ENCODE peak calls at places on chromosomes 6 and 20, in four cellular contexts. A, M, O and T are unnamed samples.

GRCh38 chr6:123316733-123317323 is 319.9 kb downstream of the TRDN start:
- DNase-seq in O (no peak), M (no peak), A (no peak), T (no peak)

GRCh38 chr6:132813173-132813856 is 1.1 kb upstream of the RPS12 start:
- DNase-seq in O (no peak), M (peak), A (peak), T (peak)

GRCh38 chr6:79421707-79422484 is 115.3 kb downstream of the LCA5 start:
- DNase-seq in A (no peak), M (peak), O (no peak), T (no peak)

GRCh38 chr6:14671261-14671681 is 553.7 kb downstream of the CD83 start:
- DNase-seq in O (no peak), A (no peak), M (peak), T (peak)

GRCh38 chr6:104700371-104701185 is 159.1 kb downstream of the HACE1 start:
- DNase-seq in M (no peak), O (no peak), A (no peak), T (no peak)

GRCh38 chr6:152371775-152372174 is 265.4 kb downstream of the SYNE1 start:
- DNase-seq in M (no peak), A (no peak), O (no peak), T (no peak)

GRCh38 chr20:15702161-15702560 is 871.1 kb downstream of the KIF16B start:
- DNase-seq in A (no peak), M (no peak), O (no peak), T (no peak)

GRCh38 chr6:3919130-3919628 is 70.0 kb downstream of the FAM50B start:
- DNase-seq in A (no peak), M (no peak), O (peak), T (no peak)

GRCh38 chr20:44800398-44801046 is 9.8 kb downstream of the RIMS4 start:
- DNase-seq in O (no peak), M (no peak), A (no peak), T (no peak)

DNA sequence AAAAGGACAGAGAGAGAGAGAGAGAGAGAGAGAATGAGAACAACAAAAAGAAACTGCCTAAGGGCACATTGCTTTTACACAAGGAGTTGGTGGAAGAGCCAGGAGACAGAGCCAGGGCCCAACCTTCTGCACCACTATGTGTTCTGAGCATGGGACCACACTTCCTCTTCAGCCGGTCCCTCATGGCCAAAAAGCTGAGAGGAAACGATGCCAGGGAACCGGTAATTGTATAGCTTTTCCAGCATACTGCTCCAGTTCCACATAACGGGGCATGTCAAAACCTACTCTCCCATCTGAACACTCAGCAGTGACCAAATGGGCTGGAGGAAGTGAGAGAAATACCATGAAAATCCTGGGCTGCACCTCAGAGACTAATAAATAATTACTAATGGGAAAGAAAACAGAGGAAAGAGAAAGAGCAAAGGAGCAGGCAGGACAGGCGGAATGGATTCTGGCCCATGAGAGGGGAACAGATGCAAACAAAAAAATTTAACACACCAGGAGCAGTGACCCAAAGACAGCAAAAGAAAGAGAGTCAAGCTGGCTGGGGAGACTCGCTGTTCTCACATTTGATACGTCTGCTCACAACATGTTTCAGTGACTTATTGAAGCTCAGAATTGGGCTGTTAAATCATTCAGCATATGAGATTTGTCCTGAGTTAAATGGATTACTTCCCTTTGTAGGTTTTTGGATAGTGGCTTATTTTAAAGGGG is 52.0 kb upstream of the BMP2 start:
- DNase-seq in O (no peak), M (peak), A (no peak), T (peak)
- H3K27ac ChIP-seq in O (no peak), M (no peak), A (no peak), T (no peak)

DNA sequence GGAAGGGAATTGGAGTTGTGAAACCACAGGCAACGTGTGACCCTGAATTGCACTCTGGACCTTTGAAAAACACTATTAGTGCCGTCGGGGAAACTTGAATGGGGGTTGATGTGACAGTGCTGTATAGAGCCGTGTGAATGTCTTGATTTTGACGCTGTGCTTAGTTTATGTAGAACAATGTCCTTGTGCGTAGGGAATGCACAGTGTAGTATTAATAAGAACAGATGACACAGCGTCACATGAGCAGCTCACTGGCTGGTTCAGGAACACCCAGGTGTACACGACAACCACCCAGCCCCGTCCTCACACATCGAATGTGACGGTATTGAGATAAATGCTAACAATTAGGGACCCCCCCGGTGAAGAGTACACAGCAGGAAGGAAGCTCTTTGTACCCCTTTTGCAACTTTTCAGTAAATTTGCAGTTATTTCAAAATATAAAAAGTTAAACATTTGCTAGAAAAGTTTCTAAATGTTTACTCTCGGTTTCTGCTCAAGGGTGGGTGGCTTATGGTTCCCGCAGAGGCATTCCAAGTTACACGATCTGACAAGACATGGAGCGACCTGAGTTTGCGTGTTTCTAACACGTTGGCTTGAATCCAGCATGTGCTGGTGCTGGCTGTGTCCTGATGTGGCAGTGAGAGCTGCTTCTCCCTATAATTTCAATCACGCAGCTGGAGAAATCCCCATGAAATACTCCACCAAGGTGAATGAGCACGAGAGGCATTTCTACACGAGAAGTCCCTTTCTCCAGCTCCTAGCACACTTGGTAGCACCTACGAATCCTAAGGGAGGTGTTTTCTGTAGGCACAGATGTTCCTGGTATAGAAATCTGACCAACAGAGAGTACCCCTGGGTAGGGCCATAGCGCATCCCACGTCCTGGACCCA is 208.0 kb upstream of the EXOC2 start:
- DNase-seq in O (no peak), M (no peak), A (peak), T (no peak)
- TF ChIP-seq POLR2A in O (no peak), M (no peak), A (peak), T (no peak)

DNA sequence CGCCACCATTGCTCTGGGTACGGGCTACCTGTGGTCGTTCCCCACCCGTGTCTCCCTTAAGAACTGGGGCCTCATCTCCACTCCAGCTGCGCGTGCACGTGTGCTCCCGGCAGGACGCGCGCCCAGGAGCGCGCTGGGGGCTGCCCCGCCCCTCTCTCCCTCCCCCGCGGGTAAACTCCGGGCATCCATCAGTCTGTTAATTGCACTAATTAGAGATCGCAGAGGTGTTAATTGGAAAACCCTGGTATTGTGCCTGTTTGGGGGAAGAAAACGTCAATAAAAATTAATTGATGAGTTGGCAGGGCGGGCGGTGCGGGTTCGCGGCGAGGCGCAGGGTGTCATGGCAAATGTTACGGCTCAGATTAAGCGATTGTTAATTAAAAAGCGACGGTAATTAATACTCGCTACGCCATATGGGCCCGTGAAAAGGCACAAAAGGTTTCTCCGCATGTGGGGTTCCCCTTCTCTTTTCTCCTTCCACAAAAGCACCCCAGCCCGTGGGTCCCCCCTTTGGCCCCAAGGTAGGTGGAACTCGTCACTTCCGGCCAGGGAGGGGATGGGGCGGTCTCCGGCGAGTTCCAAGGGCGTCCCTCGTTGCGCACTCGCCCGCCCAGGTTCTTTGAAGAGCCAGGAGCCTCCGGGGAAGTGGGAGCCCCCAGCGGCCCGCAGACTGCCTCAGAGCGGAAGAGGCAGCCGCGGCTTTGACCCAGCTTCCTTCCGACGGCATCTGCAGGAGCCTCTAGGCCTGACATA is 14.4 kb downstream of the FOXP4 start:
- DNase-seq in M (peak), A (peak), O (no peak), T (peak)
- H3K4me3 ChIP-seq in M (peak), A (peak), O (peak), T (peak)

GRCh38 chr6:87941556-87942358 is 105.9 kb upstream of the SPACA1 start:
- DNase-seq in A (no peak), O (no peak), M (no peak), T (no peak)

GRCh38 chr6:87945181-87945580 is 102.5 kb upstream of the SPACA1 start:
- DNase-seq in O (no peak), A (no peak), M (no peak), T (no peak)

GRCh38 chr6:87943191-87943590 is 104.5 kb upstream of the SPACA1 start:
- DNase-seq in M (no peak), O (no peak), A (no peak), T (no peak)

GRCh38 chr6:87945966-87946365 is 101.7 kb upstream of the SPACA1 start:
- DNase-seq in M (no peak), O (peak), A (no peak), T (no peak)

DNA sequence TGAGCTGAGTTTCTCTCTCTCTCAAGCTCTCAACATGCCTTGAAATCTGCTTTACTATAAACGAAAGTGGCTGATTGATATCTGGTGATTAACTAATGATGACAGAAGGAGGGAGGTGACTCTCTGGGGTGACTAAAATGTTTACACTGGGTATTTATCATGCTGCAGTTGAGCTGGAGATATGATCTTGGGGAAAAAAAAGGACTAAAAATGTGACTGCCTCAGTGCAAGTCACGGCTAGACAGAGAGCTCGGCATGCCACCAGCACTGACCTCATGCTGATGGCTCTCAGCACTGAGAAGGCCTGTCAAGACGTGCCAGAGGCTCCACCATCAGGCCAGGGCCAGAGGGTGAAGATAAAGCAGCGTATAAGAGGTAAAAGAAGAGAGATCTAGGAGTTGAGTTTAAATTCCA is 103.1 kb upstream of the SPACA1 start:
- DNase-seq in M (peak), A (no peak), O (peak), T (no peak)
- H3K27ac ChIP-seq in M (no peak), A (no peak), O (peak), T (no peak)

GRCh38 chr6:20401403-20402180 is at the start of gene E2F3:
- DNase-seq in A (peak), M (peak), O (peak), T (peak)

GRCh38 chr6:20403766-20404640 is 2.3 kb downstream of the E2F3 start:
- DNase-seq in O (no peak), A (no peak), M (peak), T (no peak)

GRCh38 chr6:20402181-20403079 is 751 bp downstream of the E2F3 start:
- DNase-seq in O (no peak), M (peak), A (peak), T (peak)

GRCh38 chr6:20404641-20405032 is 3.0 kb downstream of the E2F3 start:
- DNase-seq in O (no peak), A (peak), M (peak), T (no peak)

DNA sequence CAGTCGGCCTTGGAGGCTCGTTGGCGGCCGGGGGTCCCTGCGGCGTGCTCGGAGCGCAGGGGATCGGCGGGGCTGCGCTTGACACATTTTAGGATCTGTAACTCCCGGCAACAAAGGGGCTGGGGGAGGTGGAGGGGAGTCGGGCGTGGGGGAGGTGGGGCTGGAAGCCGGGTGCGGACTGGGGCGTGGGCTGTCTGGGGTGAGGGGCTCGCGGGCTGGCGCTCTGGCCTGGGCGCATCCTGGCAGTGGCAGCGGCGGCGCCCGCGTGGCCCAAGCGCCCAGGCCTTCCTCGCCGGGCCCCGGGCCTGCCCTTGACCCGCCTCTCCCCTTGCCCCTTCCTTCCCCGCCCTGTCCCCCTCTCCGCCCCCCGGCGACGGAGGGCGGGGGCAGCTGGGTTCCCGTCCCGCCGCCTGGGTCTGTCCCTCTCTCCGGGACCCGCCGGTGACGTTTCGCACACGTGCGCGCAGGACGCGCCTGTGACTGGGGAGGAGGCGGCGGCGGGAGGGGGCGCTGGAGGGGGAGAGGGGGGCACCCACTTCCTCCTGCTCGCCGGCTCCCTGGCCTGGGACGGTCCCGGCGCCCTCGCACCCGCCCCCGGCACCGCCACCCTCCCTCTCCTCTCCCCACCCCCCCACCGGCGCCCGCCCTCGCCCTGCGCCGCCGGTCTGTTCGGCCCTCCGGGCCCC is 1.5 kb downstream of the E2F3 start:
- DNase-seq in O (peak), M (peak), A (peak), T (peak)
- TF ChIP-seq POLR2A in O (no peak), M (no peak), A (peak), T (peak)

DNA sequence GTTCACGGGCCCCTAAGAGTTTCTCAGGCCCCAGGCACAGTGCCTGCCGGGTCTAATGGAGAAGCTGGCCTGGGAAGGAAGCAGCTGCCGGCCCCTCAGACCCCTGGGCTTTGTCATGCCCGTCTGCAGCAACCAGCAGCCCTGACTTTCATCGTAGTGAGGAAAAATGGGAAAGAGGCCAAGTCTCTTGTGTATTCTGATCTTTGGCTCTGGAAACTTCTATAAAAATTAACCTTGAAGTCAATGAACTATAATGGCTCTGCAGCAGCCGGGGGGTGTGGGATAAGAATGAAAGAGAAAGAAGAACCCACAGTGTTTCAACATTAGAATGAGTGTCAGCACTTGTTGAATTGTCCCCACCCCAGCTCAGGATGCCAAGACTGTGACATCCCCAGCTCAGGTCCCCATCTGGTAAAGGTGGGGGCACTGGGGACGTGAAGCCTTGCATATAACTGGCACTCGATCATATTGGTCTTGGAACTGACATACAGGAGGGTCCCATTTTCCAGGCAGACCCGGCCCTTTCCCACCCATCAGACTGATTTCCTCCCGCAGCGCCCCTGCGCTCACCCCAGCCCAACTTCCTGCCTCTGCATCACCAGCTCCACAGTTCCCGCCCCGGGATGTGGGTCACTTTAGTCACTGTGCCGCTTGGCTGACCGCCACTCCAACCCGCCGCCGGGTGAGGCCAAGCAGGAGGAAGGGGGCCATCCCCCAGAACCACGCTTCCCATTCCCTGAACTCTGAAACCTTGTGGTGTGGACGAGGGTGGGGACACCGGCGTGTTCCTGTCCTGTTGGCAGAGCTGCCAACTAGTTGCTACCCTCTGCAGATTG is 12.7 kb downstream of the TGM2 start:
- DNase-seq in M (no peak), A (peak), O (no peak), T (peak)
- H3K4me3 ChIP-seq in M (no peak), A (peak), O (no peak), T (no peak)

GRCh38 chr6:87661503-87661902 is 40.5 kb downstream of the AKIRIN2 start:
- DNase-seq in M (no peak), O (no peak), A (no peak), T (no peak)
- H3K27ac ChIP-seq in M (no peak), O (no peak), A (no peak), T (peak)

GRCh38 chr6:108735310-108735990 is 112.8 kb upstream of the ARMC2 start:
- DNase-seq in A (no peak), O (no peak), M (no peak), T (no peak)
- TF ChIP-seq POLR2A in A (no peak), O (no peak), M (no peak), T (no peak)

GRCh38 chr20:41023549-41023948 is 5.1 kb upstream of the TOP1 start:
- DNase-seq in M (no peak), A (no peak), O (no peak), T (no peak)
- H3K4me3 ChIP-seq in M (no peak), A (no peak), O (no peak), T (no peak)